ENCODE peak calls at places on chromosomes 12 and 14, in eight cellular contexts. A is hepatocyte, F is right cardiac atrium, T is mesenchymal stem cell, M is BE2C, K is PC-9, V is upper lobe of left lung, N is fibroblast of lung. B is an unnamed sample. For H3K9me3, the result is how much of the 10 kb centered on the place peaks cover.

GRCh38 chr12:10226086-10226485 is 13.4 kb downstream of the GABARAPL1 start:
- DNase-seq in V (no peak), N (no peak), K (no peak), M (no peak), F (no peak), T (no peak), A (no peak), B (no peak)

GRCh38 chr12:6703631-6704030 is 3.0 kb upstream of the PIANP start:
- DNase-seq in K (peak), M (peak), N (no peak), A (no peak), F (no peak), V (no peak), T (peak), B (peak)

GRCh38 chr12:989751-990278 is 1.2 kb upstream of the ERC1 start:
- DNase-seq in M (peak), N (peak), F (no peak), A (peak), T (peak), K (no peak), V (no peak), B (peak)

GRCh38 chr12:64695550-64695949 is 63.7 kb downstream of the GNS start:
- DNase-seq in F (no peak), V (no peak), M (no peak), N (no peak), T (no peak), A (no peak), K (no peak), B (no peak)

GRCh38 chr14:63006515-63006914 is 38.7 kb downstream of the KCNH5 start:
- DNase-seq in N (no peak), A (no peak), T (no peak), M (no peak), K (no peak), V (no peak), F (no peak), B (no peak)

GRCh38 chr14:76957224-76957881 is 71.2 kb downstream of the IRF2BPL start:
- DNase-seq in K (peak), N (no peak), F (no peak), T (peak), A (no peak), V (no peak), M (peak), B (no peak)

GRCh38 chr12:29113101-29113500 is 36.0 kb upstream of the FAR2 start:
- DNase-seq in N (peak), K (peak), V (no peak), F (no peak), M (no peak), A (no peak), T (no peak), B (no peak)

GRCh38 chr12:98297557-98297956 is 217.8 kb upstream of the TMPO start:
- DNase-seq in M (no peak), K (no peak), V (no peak), A (no peak), N (no peak), T (no peak), F (no peak), B (no peak)

GRCh38 chr12:96233941-96234461 is 39.8 kb downstream of the ELK3 start:
- DNase-seq in F (peak), N (peak), K (no peak), M (peak), A (peak), T (no peak), V (peak), B (no peak)

GRCh38 chr12:115430636-115431035 is 746.7 kb upstream of the TBX3 start:
- DNase-seq in F (no peak), M (no peak), N (no peak), T (no peak), V (no peak), K (no peak), A (no peak), B (no peak)

GRCh38 chr12:104682790-104683279 is 226.1 kb downstream of the CHST11 start:
- DNase-seq in F (no peak), A (no peak), M (no peak), N (no peak), T (no peak), V (no peak), K (no peak), B (no peak)

GRCh38 chr12:107748472-107748871 is 12.5 kb downstream of the PRDM4 start:
- DNase-seq in N (peak), A (no peak), F (no peak), V (no peak), K (no peak), M (no peak), T (peak), B (no peak)

GRCh38 chr12:58504539-58504938 is 415.8 kb downstream of the LRIG3 start:
- DNase-seq in V (no peak), N (peak), T (peak), M (no peak), F (no peak), K (no peak), A (no peak), B (no peak)

GRCh38 chr12:109836916-109837315 is 3.7 kb upstream of the TRPV4 start:
- DNase-seq in A (no peak), K (no peak), N (peak), V (no peak), M (no peak), F (no peak), T (no peak), B (no peak)

GRCh38 chr14:101193126-101193844 is 289.8 kb upstream of the RTL1 start:
- DNase-seq in A (no peak), M (no peak), K (no peak), F (peak), T (no peak), V (peak), N (no peak), B (no peak)

GRCh38 chr14:20630340-20631022 is 11.0 kb downstream of the OR6S1 start:
- DNase-seq in F (no peak), N (peak), T (no peak), K (peak), V (no peak), A (peak), M (peak), B (peak)

GRCh38 chr12:42140901-42141300 is 3.8 kb downstream of the GXYLT1 start:
- DNase-seq in M (no peak), K (peak), F (no peak), V (no peak), A (peak), N (peak), T (peak), B (peak)

GRCh38 chr12:52634266-52635056 is 16.1 kb upstream of the KRT73 start:
- DNase-seq in K (no peak), F (peak), M (no peak), N (no peak), A (no peak), T (no peak), V (no peak), B (no peak)

GRCh38 chr14:80004871-80005270 is 206.4 kb downstream of the DIO2 start:
- DNase-seq in M (no peak), F (no peak), A (no peak), N (no peak), T (no peak), K (no peak), V (no peak), B (no peak)

GRCh38 chr14:52069617-52070431 is 965 bp upstream of the NID2 start:
- DNase-seq in N (peak), K (no peak), A (peak), V (peak), F (no peak), T (peak), M (no peak), B (peak)

GRCh38 chr12:70364695-70365397 is 1.2 kb upstream of the KCNMB4 start:
- DNase-seq in M (no peak), N (no peak), T (no peak), A (no peak), F (no peak), K (no peak), V (no peak), B (no peak)

GRCh38 chr14:52602131-52602530 is 49.5 kb downstream of the GPR137C start:
- DNase-seq in M (no peak), V (no peak), F (no peak), N (no peak), A (no peak), K (no peak), T (no peak), B (no peak)

GRCh38 chr14:69873877-69874780 is 5.1 kb upstream of the SMOC1 start:
- DNase-seq in M (no peak), K (no peak), F (no peak), T (peak), V (no peak), N (peak), A (no peak), B (peak)

GRCh38 chr12:106415134-106415533 is 57.6 kb downstream of the POLR3B start:
- DNase-seq in F (no peak), K (peak), A (no peak), N (peak), M (no peak), T (peak), V (no peak), B (no peak)

GRCh38 chr12:117707861-117708260 is 260.9 kb downstream of the KSR2 start:
- DNase-seq in K (no peak), A (no peak), M (no peak), N (no peak), T (no peak), V (no peak), F (no peak), B (no peak)

GRCh38 chr12:84036912-84037311 is 875.7 kb downstream of the SLC6A15 start:
- DNase-seq in V (no peak), T (no peak), K (no peak), F (no peak), A (no peak), N (no peak), M (no peak), B (no peak)

GRCh38 chr12:34379142-34379541 is 356.8 kb downstream of the ALG10 start:
- DNase-seq in M (no peak), A (no peak), K (no peak), F (no peak), N (no peak), V (no peak), T (no peak), B (no peak)

GRCh38 chr12:34373926-34374325 is 351.6 kb downstream of the ALG10 start:
- DNase-seq in N (no peak), A (no peak), T (no peak), M (no peak), K (no peak), F (no peak), V (no peak), B (no peak)

GRCh38 chr12:34372003-34372402 is 349.7 kb downstream of the ALG10 start:
- DNase-seq in A (no peak), M (no peak), N (no peak), K (no peak), V (no peak), F (no peak), T (no peak), B (no peak)

GRCh38 chr12:34377243-34378035 is 355.1 kb downstream of the ALG10 start:
- DNase-seq in F (no peak), N (no peak), A (no peak), M (no peak), V (no peak), T (no peak), K (no peak), B (no peak)

GRCh38 chr12:34376133-34376799 is 354.0 kb downstream of the ALG10 start:
- DNase-seq in K (no peak), M (no peak), A (no peak), F (no peak), V (no peak), N (no peak), T (no peak), B (no peak)
- H3K9me3 ChIP-seq in K (under half), M (under half), A (under half), F (under half), V (half or more), N (under half), T (under half), B (under half)

GRCh38 chr12:130186631-130187269 is 24.5 kb downstream of the FZD10 start:
- DNase-seq in V (no peak), F (no peak), N (peak), M (no peak), T (no peak), K (no peak), A (peak), B (no peak)

GRCh38 chr12:130184531-130185090 is 22.3 kb downstream of the FZD10 start:
- DNase-seq in V (no peak), N (no peak), K (no peak), F (no peak), M (no peak), A (no peak), T (no peak), B (no peak)

GRCh38 chr12:130183585-130184370 is 21.5 kb downstream of the FZD10 start:
- DNase-seq in F (no peak), V (no peak), N (no peak), M (no peak), K (no peak), A (no peak), T (no peak), B (no peak)

GRCh38 chr12:130186101-130186465 is 23.8 kb downstream of the FZD10 start:
- DNase-seq in N (no peak), A (no peak), F (no peak), K (no peak), T (no peak), V (no peak), M (no peak), B (no peak)

GRCh38 chr12:130185455-130186100 is 23.3 kb downstream of the FZD10 start:
- DNase-seq in V (no peak), K (no peak), M (no peak), N (no peak), T (no peak), A (no peak), F (no peak), B (no peak)
- H3K9me3 ChIP-seq in V (under half), K (under half), M (under half), N (under half), T (under half), A (under half), F (under half), B (under half)

GRCh38 chr12:12741705-12742104 is 24.5 kb downstream of the CDKN1B start:
- DNase-seq in N (no peak), T (no peak), M (no peak), A (no peak), F (no peak), K (no peak), V (no peak), B (no peak)
- H3K9me3 ChIP-seq in N (under half), T (under half), M (under half), A (under half), F (under half), K (under half), V (under half), B (under half)

GRCh38 chr14:88791252-88791621 is 1.5 kb downstream of the EML5 start:
- DNase-seq in M (no peak), A (no peak), K (no peak), F (no peak), V (no peak), N (no peak), T (no peak), B (no peak)

GRCh38 chr14:88785911-88786310 is 6.8 kb downstream of the EML5 start:
- DNase-seq in T (no peak), N (no peak), K (no peak), A (no peak), F (no peak), M (no peak), V (no peak), B (no peak)

GRCh38 chr14:88791629-88792571 is 853 bp downstream of the EML5 start:
- DNase-seq in M (peak), A (peak), N (peak), F (peak), T (no peak), K (no peak), V (peak), B (no peak)

GRCh38 chr14:88790501-88791251 is 2.1 kb downstream of the EML5 start:
- DNase-seq in M (no peak), N (no peak), T (no peak), F (no peak), K (no peak), A (no peak), V (no peak), B (no peak)

DNA sequence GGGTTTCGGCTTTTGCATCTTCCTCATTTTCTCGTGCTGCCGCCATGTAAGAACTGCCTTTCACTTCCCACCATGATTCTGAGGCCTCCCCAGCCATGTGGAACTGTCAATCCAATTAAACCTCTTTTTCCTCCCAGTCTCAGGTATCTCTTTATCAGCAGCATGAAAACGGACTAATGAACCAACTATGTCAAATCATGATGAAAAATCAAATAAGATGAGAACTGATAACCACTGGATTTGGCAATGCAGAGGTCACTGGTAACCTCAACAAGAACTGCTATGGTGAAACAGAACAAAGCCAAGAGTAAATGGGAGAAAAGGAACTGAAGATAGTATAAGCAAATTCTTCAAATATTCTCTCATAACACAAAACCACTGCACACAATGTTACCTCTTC is 6.0 kb downstream of the EML5 start:
- DNase-seq in V (no peak), T (no peak), F (no peak), K (no peak), N (no peak), M (no peak), A (no peak), B (no peak)
- H3K9me3 ChIP-seq in V (under half), T (under half), F (under half), K (under half), N (under half), M (under half), A (under half), B (under half)

DNA sequence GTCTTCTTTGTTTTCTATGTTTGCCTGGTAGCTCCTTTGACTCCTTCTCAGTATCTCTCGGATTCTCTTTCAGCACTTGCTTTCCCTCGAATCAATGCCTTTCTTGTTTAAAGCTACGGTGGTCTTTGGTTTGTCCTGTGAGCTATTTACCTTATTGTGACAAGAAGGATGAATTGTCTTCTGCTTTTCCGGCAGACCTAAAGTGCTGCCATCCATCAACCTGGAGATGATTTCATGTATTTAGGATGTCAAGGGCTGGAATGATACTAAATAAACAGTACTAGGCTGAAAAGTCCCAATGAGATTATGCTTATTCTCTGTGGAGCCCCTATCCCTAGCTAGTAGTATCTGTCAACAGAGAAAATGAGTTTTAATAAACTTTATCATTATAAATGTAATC is 541.6 kb downstream of the NOVA1 start:
- DNase-seq in T (no peak), M (no peak), F (no peak), K (no peak), N (no peak), A (no peak), V (no peak), B (no peak)
- H3K9me3 ChIP-seq in T (under half), M (under half), F (under half), K (under half), N (under half), A (under half), V (under half), B (under half)

DNA sequence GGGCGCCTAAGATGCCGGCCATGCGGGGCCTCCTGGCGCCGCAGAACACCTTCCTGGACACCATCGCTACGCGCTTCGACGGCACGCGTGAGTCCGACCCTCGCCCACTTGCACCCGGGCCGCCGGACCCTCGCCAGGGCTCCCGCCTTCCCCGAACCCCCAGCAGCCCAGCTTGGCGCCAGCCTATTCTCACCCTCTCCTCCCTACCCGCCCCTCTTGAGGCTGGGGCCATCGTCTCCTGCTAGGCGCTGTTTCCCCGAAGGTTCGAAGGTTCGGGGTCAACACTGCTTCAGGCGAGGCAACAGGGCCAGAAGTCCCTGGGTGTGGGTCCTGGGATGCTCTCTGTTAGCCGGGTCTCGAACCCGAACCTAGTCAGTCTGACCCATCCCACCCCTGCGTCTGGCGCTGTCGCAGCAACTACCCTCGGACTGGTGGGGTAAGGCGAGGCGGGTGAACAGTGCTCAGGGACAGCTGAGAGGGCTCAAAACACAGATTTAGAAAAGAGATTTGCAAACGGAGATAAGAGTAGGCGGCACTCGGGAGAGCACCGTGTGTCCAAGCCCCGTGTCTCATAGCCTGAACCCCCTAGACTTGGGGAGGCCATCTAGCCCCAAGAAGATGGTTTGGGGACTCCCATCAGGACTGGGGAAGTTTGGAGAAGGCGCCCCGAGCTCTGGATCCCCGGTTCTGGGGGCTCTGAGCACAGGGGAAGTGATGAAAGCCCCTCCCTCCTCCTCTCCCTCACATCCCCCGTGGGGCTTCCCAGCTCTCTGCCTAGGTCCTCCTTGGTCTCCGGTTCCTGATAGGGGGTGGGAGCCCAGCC is 787 bp downstream of the KCNH3 start:
- DNase-seq in T (no peak), V (peak), F (no peak), N (no peak), K (no peak), M (no peak), A (peak), B (no peak)
- H3K9me3 ChIP-seq in T (under half), V (under half), F (under half), N (under half), K (under half), M (under half), A (under half), B (under half)

B was measured in cardiac muscle cell.